ENCODE peak calls at places on chromosomes 7 and 10, in nine cellular contexts. T is memory B cell; R is fibroblast of lung; Z is ELR; M is NCI-H1105 treated with DMSO at 0.1 percent for 48 hours; N is NCI-H1930; I is GM04504; D is activated CD8-positive, alpha-beta memory T cell treated with anti-CD3 and anti-CD28 coated beads for 24 hours; P is anterior cingulate cortex. Q is an unnamed sample.

GRCh38 chr10:110414563-110415309 is 83.0 kb upstream of the DUSP5 start:
- DNase-seq in D (peak), T (peak), Z (peak), M (no peak), N (no peak), P (no peak), I (no peak), R (peak), Q (no peak)

GRCh38 chr10:29858352-29859267 is 200.8 kb downstream of the JCAD start:
- DNase-seq in T (no peak), Z (peak), R (peak), D (no peak), M (no peak), N (no peak), I (peak), P (no peak), Q (peak)

GRCh38 chr7:14385074-14385473 is 395.6 kb upstream of the ETV1 start:
- DNase-seq in D (no peak), P (no peak), Z (peak), N (no peak), R (no peak), M (no peak), I (no peak), T (no peak), Q (no peak)

GRCh38 chr10:58723977-58724376 is 211.3 kb downstream of the BICC1 start:
- DNase-seq in M (no peak), N (no peak), R (no peak), P (no peak), D (no peak), Z (no peak), I (no peak), T (no peak), Q (no peak)

GRCh38 chr10:43679509-43679908 is 30.8 kb upstream of the ZNF32 start:
- DNase-seq in M (peak), T (no peak), Z (no peak), I (no peak), D (peak), P (no peak), N (no peak), R (peak), Q (no peak)

GRCh38 chr7:43674559-43675436 is 54.5 kb downstream of the COA1 start:
- DNase-seq in I (peak), P (no peak), M (no peak), R (peak), Z (peak), D (no peak), T (no peak), N (no peak), Q (peak)

GRCh38 chr10:97542169-97543024 is 30.2 kb upstream of the ANKRD2 start:
- DNase-seq in P (no peak), Z (peak), D (peak), R (peak), M (no peak), N (no peak), I (peak), T (no peak), Q (peak)

GRCh38 chr10:7475046-7475860 is 64.4 kb upstream of the SFMBT2 start:
- DNase-seq in N (no peak), I (no peak), M (peak), D (no peak), Z (no peak), T (no peak), R (peak), P (peak), Q (no peak)

GRCh38 chr10:35353805-35354204 is 17.5 kb downstream of the CCNY start:
- DNase-seq in R (no peak), Z (no peak), N (no peak), P (no peak), D (no peak), M (no peak), I (no peak), T (no peak), Q (peak)